ENCODE peak calls at places on chromosomes 1 and 21, in four cellular contexts. Z, M, K and B are unnamed samples.

GRCh38 chr1:65423884-65424655 is 3.6 kb downstream of the LEPR start:
- DNase-seq in Z (no peak), M (no peak), K (peak), B (no peak)

GRCh38 chr21:42288962-42289361 is 26.2 kb downstream of the TFF3 start:
- DNase-seq in M (no peak), Z (no peak), K (no peak), B (no peak)

GRCh38 chr1:170670751-170671628 is 7.1 kb downstream of the PRRX1 start:
- DNase-seq in K (peak), Z (peak), M (no peak), B (no peak)

GRCh38 chr1:85628791-85629531 is 48.4 kb downstream of the CCN1 start:
- DNase-seq in Z (no peak), K (peak), M (no peak), B (no peak)

GRCh38 chr1:170520601-170521000 is 11.4 kb upstream of the GORAB start:
- DNase-seq in M (no peak), Z (no peak), K (no peak), B (no peak)

GRCh38 chr21:33033094-33033951 is 7.6 kb downstream of the OLIG2 start:
- DNase-seq in K (no peak), M (no peak), Z (peak), B (no peak)

GRCh38 chr1:206896261-206896660 is 982 bp upstream of the IL24 start:
- DNase-seq in Z (no peak), M (no peak), K (no peak), B (no peak)

GRCh38 chr1:88302843-88303486 is 381.1 kb upstream of the PKN2 start:
- DNase-seq in Z (no peak), K (no peak), M (no peak), B (no peak)

GRCh38 chr1:236872075-236872666 is 77.1 kb downstream of the MTR start:
- DNase-seq in M (no peak), Z (no peak), K (no peak), B (no peak)

GRCh38 chr1:228362141-228362883 is 44.3 kb downstream of the TRIM11 start:
- DNase-seq in K (no peak), Z (no peak), M (no peak), B (no peak)

GRCh38 chr1:110196917-110197782 is 13.0 kb upstream of the KCNC4 start:
- DNase-seq in K (peak), M (peak), Z (peak), B (peak)

GRCh38 chr1:26084091-26084561 is 16.7 kb upstream of the TRIM63 start:
- DNase-seq in M (no peak), Z (no peak), K (no peak), B (no peak)
- TF ChIP-seq POLR2AphosphoS5 in M (no peak), Z (no peak), K (no peak), B (no peak)

DNA sequence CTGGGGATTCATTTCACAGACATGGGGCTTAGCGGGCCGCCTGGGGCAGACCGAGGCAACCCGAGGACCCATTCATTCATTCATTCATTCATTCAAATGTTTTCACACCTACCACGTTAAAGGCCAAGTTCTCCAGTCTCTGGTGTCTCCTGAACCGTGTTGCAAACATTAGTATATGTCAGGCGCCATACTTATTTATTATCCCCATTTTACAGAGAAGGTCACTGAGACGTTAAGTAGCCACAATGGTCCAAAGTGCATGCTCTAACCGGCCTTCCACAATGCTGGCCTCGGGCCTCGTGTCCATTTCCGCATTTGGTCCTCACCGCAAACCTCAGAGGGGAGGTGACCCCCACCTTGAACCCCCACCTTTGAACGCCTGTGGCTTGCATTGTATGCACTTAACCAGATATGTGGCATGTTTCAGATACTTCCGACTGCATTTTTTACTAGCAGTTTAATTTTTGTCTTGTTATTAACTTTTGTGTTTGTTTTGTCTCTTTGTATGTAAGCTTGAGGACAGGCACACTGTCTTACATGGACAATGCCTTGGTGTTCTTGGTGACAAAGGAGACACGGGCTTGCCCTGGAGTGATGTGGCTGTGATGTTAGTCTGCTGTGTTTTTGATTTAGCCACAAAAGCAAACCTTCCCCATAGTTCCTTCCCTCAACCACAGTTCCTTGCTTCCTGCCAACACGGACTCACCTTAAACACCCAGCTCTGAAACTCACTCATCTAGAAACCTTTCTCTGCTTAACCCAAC is 1.2 kb upstream of the IFFO2 start:
- DNase-seq in M (no peak), K (no peak), Z (no peak), B (no peak)
- TF ChIP-seq TAF1 in M (no peak), K (no peak), Z (no peak), B (no peak)

GRCh38 chr1:32780005-32780404 is 37.2 kb downstream of the YARS1 start:
- DNase-seq in K (no peak), M (no peak), Z (no peak), B (no peak)
- TF ChIP-seq POLR2AphosphoS5 in K (no peak), M (no peak), Z (peak), B (no peak)

GRCh38 chr21:14543983-14544382 is 2.1 kb downstream of the SAMSN1 start:
- DNase-seq in Z (no peak), K (no peak), M (no peak), B (no peak)

GRCh38 chr21:14548751-14549150 is 2.6 kb upstream of the SAMSN1 start:
- DNase-seq in Z (no peak), K (no peak), M (no peak), B (no peak)

GRCh38 chr21:14542638-14543037 is 3.5 kb downstream of the SAMSN1 start:
- DNase-seq in M (no peak), K (no peak), Z (no peak), B (no peak)

GRCh38 chr21:14547834-14548513 is 1.9 kb upstream of the SAMSN1 start:
- DNase-seq in K (no peak), M (no peak), Z (no peak), B (no peak)

GRCh38 chr21:14545906-14546480 is at the start of gene SAMSN1:
- DNase-seq in M (no peak), Z (no peak), K (peak), B (no peak)
- TF ChIP-seq TAF1 in M (peak), Z (no peak), K (peak), B (peak)

GRCh38 chr1:211814313-211814712 is 16.2 kb downstream of the LPGAT1 start:
- DNase-seq in K (no peak), M (no peak), Z (no peak), B (no peak)
- TF ChIP-seq POLR2AphosphoS5 in K (no peak), M (no peak), Z (no peak), B (no peak)

GRCh38 chr21:14523234-14523633 is 22.9 kb downstream of the SAMSN1 start:
- DNase-seq in Z (no peak), K (no peak), M (no peak), B (no peak)
- TF ChIP-seq TAF1 in Z (no peak), K (no peak), M (no peak), B (no peak)